ENCODE peak calls at places on chromosomes 4 and X, in eight cellular contexts. One of them, this sample, is unnamed.

GRCh38 chrX:83593634-83594294 is 85.7 kb downstream of the POU3F4 start:
- DNase-seq in cardiac muscle cell: no peak
- DNase-seq in iPS-NIHi11: no peak
- DNase-seq in lung microvascular endothelial cell: no peak
- DNase-seq in mesendoderm: no peak
- DNase-seq in upper lobe of right lung: no peak
- DNase-seq in substantia nigra: no peak
- DNase-seq in stimulated activated CD8-positive, alpha-beta memory T cell treated with anti-CD3 and anti-CD28 coated beads, Interleukin-7, amount 100 ng/mL, for 1 hour: no peak
- DNase-seq in this sample: no peak

GRCh38 chr4:48047421-48047844 is 30.9 kb downstream of the NIPAL1 start:
- DNase-seq in lung microvascular endothelial cell: no peak
- DNase-seq in substantia nigra: no peak
- DNase-seq in upper lobe of right lung: no peak
- DNase-seq in stimulated activated CD8-positive, alpha-beta memory T cell treated with anti-CD3 and anti-CD28 coated beads, Interleukin-7, amount 100 ng/mL, for 1 hour: peak
- DNase-seq in cardiac muscle cell: no peak
- DNase-seq in iPS-NIHi11: no peak
- DNase-seq in mesendoderm: no peak
- DNase-seq in this sample: peak

GRCh38 chr4:82394896-82395295 is 21.1 kb upstream of the HNRNPD start:
- DNase-seq in iPS-NIHi11: no peak
- DNase-seq in lung microvascular endothelial cell: no peak
- DNase-seq in stimulated activated CD8-positive, alpha-beta memory T cell treated with anti-CD3 and anti-CD28 coated beads, Interleukin-7, amount 100 ng/mL, for 1 hour: no peak
- DNase-seq in upper lobe of right lung: no peak
- DNase-seq in substantia nigra: no peak
- DNase-seq in mesendoderm: peak
- DNase-seq in cardiac muscle cell: no peak
- DNase-seq in this sample: no peak

GRCh38 chr4:15653864-15654391 is 1.2 kb downstream of the FBXL5 start:
- DNase-seq in upper lobe of right lung: no peak
- DNase-seq in cardiac muscle cell: peak
- DNase-seq in substantia nigra: no peak
- DNase-seq in lung microvascular endothelial cell: peak
- DNase-seq in stimulated activated CD8-positive, alpha-beta memory T cell treated with anti-CD3 and anti-CD28 coated beads, Interleukin-7, amount 100 ng/mL, for 1 hour: no peak
- DNase-seq in iPS-NIHi11: peak
- DNase-seq in mesendoderm: peak
- DNase-seq in this sample: peak

GRCh38 chr4:17310269-17310652 is 201.6 kb downstream of the QDPR start:
- DNase-seq in upper lobe of right lung: no peak
- DNase-seq in substantia nigra: no peak
- DNase-seq in iPS-NIHi11: no peak
- DNase-seq in lung microvascular endothelial cell: no peak
- DNase-seq in stimulated activated CD8-positive, alpha-beta memory T cell treated with anti-CD3 and anti-CD28 coated beads, Interleukin-7, amount 100 ng/mL, for 1 hour: no peak
- DNase-seq in mesendoderm: no peak
- DNase-seq in cardiac muscle cell: no peak
- DNase-seq in this sample: peak

GRCh38 chr4:110085131-110085530 is 113.3 kb downstream of the ELOVL6 start:
- DNase-seq in iPS-NIHi11: no peak
- DNase-seq in stimulated activated CD8-positive, alpha-beta memory T cell treated with anti-CD3 and anti-CD28 coated beads, Interleukin-7, amount 100 ng/mL, for 1 hour: no peak
- DNase-seq in substantia nigra: no peak
- DNase-seq in upper lobe of right lung: no peak
- DNase-seq in lung microvascular endothelial cell: peak
- DNase-seq in mesendoderm: no peak
- DNase-seq in cardiac muscle cell: peak
- DNase-seq in this sample: peak

GRCh38 chrX:146449243-146449642 is 360.3 kb upstream of the CXorf51B start:
- DNase-seq in lung microvascular endothelial cell: no peak
- DNase-seq in iPS-NIHi11: no peak
- DNase-seq in cardiac muscle cell: no peak
- DNase-seq in stimulated activated CD8-positive, alpha-beta memory T cell treated with anti-CD3 and anti-CD28 coated beads, Interleukin-7, amount 100 ng/mL, for 1 hour: no peak
- DNase-seq in mesendoderm: no peak
- DNase-seq in substantia nigra: no peak
- DNase-seq in upper lobe of right lung: no peak
- DNase-seq in this sample: no peak

GRCh38 chr4:82733636-82734035 is 65.0 kb downstream of the SCD5 start:
- DNase-seq in substantia nigra: no peak
- DNase-seq in stimulated activated CD8-positive, alpha-beta memory T cell treated with anti-CD3 and anti-CD28 coated beads, Interleukin-7, amount 100 ng/mL, for 1 hour: no peak
- DNase-seq in mesendoderm: no peak
- DNase-seq in lung microvascular endothelial cell: no peak
- DNase-seq in upper lobe of right lung: no peak
- DNase-seq in iPS-NIHi11: no peak
- DNase-seq in cardiac muscle cell: no peak
- DNase-seq in this sample: no peak

GRCh38 chr4:107210450-107211239 is 174.5 kb upstream of the DKK2 start:
- DNase-seq in mesendoderm: peak
- DNase-seq in lung microvascular endothelial cell: peak
- DNase-seq in iPS-NIHi11: no peak
- DNase-seq in stimulated activated CD8-positive, alpha-beta memory T cell treated with anti-CD3 and anti-CD28 coated beads, Interleukin-7, amount 100 ng/mL, for 1 hour: no peak
- DNase-seq in upper lobe of right lung: no peak
- DNase-seq in cardiac muscle cell: peak
- DNase-seq in substantia nigra: no peak
- DNase-seq in this sample: peak

GRCh38 chr4:113822555-113823290 is 61.2 kb upstream of the CAMK2D start:
- DNase-seq in substantia nigra: no peak
- DNase-seq in upper lobe of right lung: no peak
- DNase-seq in stimulated activated CD8-positive, alpha-beta memory T cell treated with anti-CD3 and anti-CD28 coated beads, Interleukin-7, amount 100 ng/mL, for 1 hour: no peak
- DNase-seq in iPS-NIHi11: no peak
- DNase-seq in mesendoderm: no peak
- DNase-seq in lung microvascular endothelial cell: no peak
- DNase-seq in cardiac muscle cell: no peak
- DNase-seq in this sample: peak

GRCh38 chr4:141246243-141246642 is 25.5 kb downstream of the ZNF330 start:
- DNase-seq in mesendoderm: peak
- DNase-seq in upper lobe of right lung: no peak
- DNase-seq in cardiac muscle cell: peak
- DNase-seq in iPS-NIHi11: no peak
- DNase-seq in lung microvascular endothelial cell: no peak
- DNase-seq in substantia nigra: no peak
- DNase-seq in stimulated activated CD8-positive, alpha-beta memory T cell treated with anti-CD3 and anti-CD28 coated beads, Interleukin-7, amount 100 ng/mL, for 1 hour: no peak
- DNase-seq in this sample: no peak

GRCh38 chr4:115110191-115111166 is 2.9 kb downstream of the NDST4 start:
- DNase-seq in upper lobe of right lung: no peak
- DNase-seq in stimulated activated CD8-positive, alpha-beta memory T cell treated with anti-CD3 and anti-CD28 coated beads, Interleukin-7, amount 100 ng/mL, for 1 hour: no peak
- DNase-seq in substantia nigra: no peak
- DNase-seq in mesendoderm: peak
- DNase-seq in iPS-NIHi11: peak
- DNase-seq in lung microvascular endothelial cell: no peak
- DNase-seq in cardiac muscle cell: peak
- DNase-seq in this sample: no peak

GRCh38 chr4:105966046-105966445 is 70.8 kb downstream of the NPNT start:
- DNase-seq in stimulated activated CD8-positive, alpha-beta memory T cell treated with anti-CD3 and anti-CD28 coated beads, Interleukin-7, amount 100 ng/mL, for 1 hour: no peak
- DNase-seq in lung microvascular endothelial cell: peak
- DNase-seq in upper lobe of right lung: no peak
- DNase-seq in iPS-NIHi11: no peak
- DNase-seq in cardiac muscle cell: peak
- DNase-seq in mesendoderm: no peak
- DNase-seq in substantia nigra: no peak
- DNase-seq in this sample: no peak

GRCh38 chr4:3526456-3526855 is 5.8 kb downstream of the LRPAP1 start:
- DNase-seq in substantia nigra: no peak
- DNase-seq in iPS-NIHi11: no peak
- DNase-seq in lung microvascular endothelial cell: no peak
- DNase-seq in stimulated activated CD8-positive, alpha-beta memory T cell treated with anti-CD3 and anti-CD28 coated beads, Interleukin-7, amount 100 ng/mL, for 1 hour: no peak
- DNase-seq in upper lobe of right lung: peak
- DNase-seq in cardiac muscle cell: no peak
- DNase-seq in mesendoderm: no peak
- DNase-seq in this sample: no peak

GRCh38 chr4:107072836-107073736 is 37.0 kb upstream of the DKK2 start:
- DNase-seq in lung microvascular endothelial cell: no peak
- DNase-seq in iPS-NIHi11: no peak
- DNase-seq in stimulated activated CD8-positive, alpha-beta memory T cell treated with anti-CD3 and anti-CD28 coated beads, Interleukin-7, amount 100 ng/mL, for 1 hour: no peak
- DNase-seq in cardiac muscle cell: no peak
- DNase-seq in substantia nigra: no peak
- DNase-seq in mesendoderm: no peak
- DNase-seq in upper lobe of right lung: no peak
- DNase-seq in this sample: no peak

GRCh38 chr4:65502151-65502691 is 168.1 kb downstream of the EPHA5 start:
- DNase-seq in stimulated activated CD8-positive, alpha-beta memory T cell treated with anti-CD3 and anti-CD28 coated beads, Interleukin-7, amount 100 ng/mL, for 1 hour: no peak
- DNase-seq in iPS-NIHi11: no peak
- DNase-seq in upper lobe of right lung: no peak
- DNase-seq in lung microvascular endothelial cell: no peak
- DNase-seq in substantia nigra: no peak
- DNase-seq in cardiac muscle cell: no peak
- DNase-seq in mesendoderm: no peak
- DNase-seq in this sample: no peak

GRCh38 chr4:86014599-86014998 is 345.3 kb downstream of the MAPK10 start:
- DNase-seq in upper lobe of right lung: no peak
- DNase-seq in stimulated activated CD8-positive, alpha-beta memory T cell treated with anti-CD3 and anti-CD28 coated beads, Interleukin-7, amount 100 ng/mL, for 1 hour: no peak
- DNase-seq in lung microvascular endothelial cell: no peak
- DNase-seq in iPS-NIHi11: peak
- DNase-seq in mesendoderm: peak
- DNase-seq in cardiac muscle cell: peak
- DNase-seq in substantia nigra: no peak
- DNase-seq in this sample: no peak

GRCh38 chr4:19614171-19614570 is 637.5 kb upstream of the SLIT2 start:
- DNase-seq in stimulated activated CD8-positive, alpha-beta memory T cell treated with anti-CD3 and anti-CD28 coated beads, Interleukin-7, amount 100 ng/mL, for 1 hour: no peak
- DNase-seq in lung microvascular endothelial cell: no peak
- DNase-seq in upper lobe of right lung: no peak
- DNase-seq in substantia nigra: no peak
- DNase-seq in iPS-NIHi11: no peak
- DNase-seq in cardiac muscle cell: no peak
- DNase-seq in mesendoderm: no peak
- DNase-seq in this sample: no peak

GRCh38 chrX:39955621-39956020 is 142.1 kb downstream of the BCOR start:
- DNase-seq in lung microvascular endothelial cell: no peak
- DNase-seq in upper lobe of right lung: no peak
- DNase-seq in substantia nigra: no peak
- DNase-seq in stimulated activated CD8-positive, alpha-beta memory T cell treated with anti-CD3 and anti-CD28 coated beads, Interleukin-7, amount 100 ng/mL, for 1 hour: no peak
- DNase-seq in iPS-NIHi11: peak
- DNase-seq in mesendoderm: peak
- DNase-seq in cardiac muscle cell: no peak
- DNase-seq in this sample: no peak

GRCh38 chr4:38298868-38299713 is 338.9 kb downstream of the PTTG2 start:
- DNase-seq in mesendoderm: no peak
- DNase-seq in stimulated activated CD8-positive, alpha-beta memory T cell treated with anti-CD3 and anti-CD28 coated beads, Interleukin-7, amount 100 ng/mL, for 1 hour: no peak
- DNase-seq in substantia nigra: no peak
- DNase-seq in iPS-NIHi11: no peak
- DNase-seq in cardiac muscle cell: no peak
- DNase-seq in upper lobe of right lung: no peak
- DNase-seq in lung microvascular endothelial cell: no peak
- DNase-seq in this sample: no peak

GRCh38 chr4:3037957-3038451 is 36.3 kb downstream of the HTT-AS start:
- DNase-seq in upper lobe of right lung: no peak
- DNase-seq in lung microvascular endothelial cell: no peak
- DNase-seq in iPS-NIHi11: no peak
- DNase-seq in stimulated activated CD8-positive, alpha-beta memory T cell treated with anti-CD3 and anti-CD28 coated beads, Interleukin-7, amount 100 ng/mL, for 1 hour: no peak
- DNase-seq in mesendoderm: no peak
- DNase-seq in substantia nigra: no peak
- DNase-seq in cardiac muscle cell: peak
- DNase-seq in this sample: peak

GRCh38 chr4:154781126-154781982 is at the start of gene RBM46:
- DNase-seq in substantia nigra: no peak
- DNase-seq in upper lobe of right lung: no peak
- DNase-seq in lung microvascular endothelial cell: no peak
- DNase-seq in cardiac muscle cell: no peak
- DNase-seq in mesendoderm: no peak
- DNase-seq in stimulated activated CD8-positive, alpha-beta memory T cell treated with anti-CD3 and anti-CD28 coated beads, Interleukin-7, amount 100 ng/mL, for 1 hour: no peak
- DNase-seq in iPS-NIHi11: peak
- DNase-seq in this sample: no peak

GRCh38 chrX:37646254-37646653 is 39.3 kb upstream of the XK start:
- DNase-seq in iPS-NIHi11: no peak
- DNase-seq in upper lobe of right lung: no peak
- DNase-seq in stimulated activated CD8-positive, alpha-beta memory T cell treated with anti-CD3 and anti-CD28 coated beads, Interleukin-7, amount 100 ng/mL, for 1 hour: no peak
- DNase-seq in substantia nigra: no peak
- DNase-seq in cardiac muscle cell: no peak
- DNase-seq in mesendoderm: peak
- DNase-seq in lung microvascular endothelial cell: no peak
- DNase-seq in this sample: no peak

This sample was measured in MM.1S.